ENCODE peak calls at places on chromosomes 3 and 15, in four cellular contexts. U is PC-9, A is tibial nerve, K is HL-60. F is an unnamed sample.

GRCh38 chr3:181855825-181856224 is 144.1 kb downstream of the SOX2 start:
- DNase-seq in U (no peak), A (no peak), K (no peak), F (no peak)

GRCh38 chr3:10553586-10554235 is 48.3 kb upstream of the ATP2B2 start:
- DNase-seq in U (no peak), A (no peak), K (no peak), F (no peak)

GRCh38 chr15:51286816-51287215 is 51.6 kb downstream of the CYP19A1 start:
- DNase-seq in U (no peak), A (no peak), K (peak; percentile 22), F (no peak)

GRCh38 chr3:6799264-6799915 is 61.5 kb upstream of the GRM7 start:
- DNase-seq in U (no peak), A (no peak), K (peak; percentile 30), F (peak; percentile 20)

GRCh38 chr3:38117163-38117716 is 19.7 kb downstream of the ACAA1 start:
- DNase-seq in U (no peak), A (no peak), K (no peak), F (no peak)

GRCh38 chr3:197028711-197029510 is 706 bp downstream of the MELTF start:
- DNase-seq in U (no peak), A (no peak), K (no peak), F (no peak)

GRCh38 chr3:38561746-38562466 is 65.8 kb downstream of the EXOG start:
- DNase-seq in U (no peak), A (no peak), K (no peak), F (no peak)

GRCh38 chr3:155934215-155934614 is 63.8 kb downstream of the GMPS start:
- DNase-seq in U (no peak), A (no peak), K (no peak), F (no peak)

GRCh38 chr3:102532901-102533300 is 98.1 kb downstream of the ZPLD1 start:
- DNase-seq in U (no peak), A (no peak), K (peak; percentile 82), F (no peak)

GRCh38 chr15:72231847-72232461 is 964 bp upstream of the PKM start:
- DNase-seq in U (peak; percentile 86), A (no peak), K (peak; percentile 31), F (no peak)

GRCh38 chr3:124691599-124691998 is 38.7 kb upstream of the UMPS start:
- DNase-seq in U (no peak), A (no peak), K (no peak), F (no peak)

GRCh38 chr3:125375950-125376679 is 990 bp upstream of the ZNF148 start:
- DNase-seq in U (peak; percentile 70), A (no peak), K (no peak), F (no peak)

GRCh38 chr15:73751896-73752816 is 995 bp downstream of the INSYN1 start:
- DNase-seq in U (no peak), A (no peak), K (no peak), F (no peak)

GRCh38 chr3:14441920-14442300 is 39.5 kb downstream of the SLC6A6 start:
- DNase-seq in U (no peak), A (no peak), K (no peak), F (no peak)

GRCh38 chr15:46934851-46935250 is 782.5 kb upstream of the SEMA6D start:
- DNase-seq in U (no peak), A (no peak), K (no peak), F (no peak)

GRCh38 chr15:52095597-52096262 is 16.8 kb downstream of the BCL2L10 start:
- DNase-seq in U (peak; percentile 95), A (no peak), K (no peak), F (peak; percentile 82)

GRCh38 chr3:110568246-110568645 is 503.4 kb upstream of the NECTIN3 start:
- DNase-seq in U (peak; percentile 41), A (no peak), K (no peak), F (no peak)

GRCh38 chr15:58440922-58441321 is 9.1 kb downstream of the LIPC start:
- DNase-seq in U (peak; percentile 91), A (no peak), K (no peak), F (no peak)

GRCh38 chr3:10142707-10143560 is 1.4 kb downstream of the VHL start:
- DNase-seq in U (peak; percentile 43), A (no peak), K (no peak), F (no peak)

GRCh38 chr3:43490640-43491185 is 131.1 kb downstream of the ANO10 start:
- DNase-seq in U (no peak), A (no peak), K (no peak), F (no peak)

GRCh38 chr3:99172736-99173657 is 271.5 kb upstream of the DCBLD2 start:
- DNase-seq in U (peak; percentile 58), A (peak; percentile 18), K (peak; percentile 54), F (peak; percentile 32)

GRCh38 chr3:128497305-128498126 is 4.5 kb upstream of the GATA2 start:
- DNase-seq in U (no peak), A (no peak), K (peak; percentile 68), F (no peak)

GRCh38 chr3:101635345-101635744 is 41.6 kb downstream of the ZBTB11 start:
- DNase-seq in U (no peak), A (no peak), K (no peak), F (no peak)

GRCh38 chr15:62957130-62957529 is 85.4 kb upstream of the TPM1 start:
- DNase-seq in U (no peak), A (no peak), K (no peak), F (no peak)

GRCh38 chr15:69997701-69998273 is 99.9 kb downstream of the TLE3 start:
- DNase-seq in U (peak; percentile 91), A (no peak), K (peak; percentile 6), F (no peak)

GRCh38 chr3:87625911-87626310 is 349.5 kb upstream of the POU1F1 start:
- DNase-seq in U (no peak), A (no peak), K (no peak), F (no peak)

GRCh38 chr15:77048135-77048866 is 22.6 kb downstream of the TSPAN3 start:
- DNase-seq in U (no peak), A (no peak), K (no peak), F (no peak)

GRCh38 chr3:145620486-145620885 is 540.5 kb downstream of the PLOD2 start:
- DNase-seq in U (no peak), A (no peak), K (no peak), F (no peak)

GRCh38 chr15:41025393-41025792 is 72.1 kb downstream of the CHAC1 start:
- DNase-seq in U (no peak), A (no peak), K (no peak), F (no peak)

GRCh38 chr3:45081506-45081905 is 55.4 kb downstream of the CLEC3B start:
- DNase-seq in U (no peak), A (no peak), K (no peak), F (no peak)

GRCh38 chr15:78671626-78672211 is 30.7 kb upstream of the CHRNB4 start:
- DNase-seq in U (no peak), A (no peak), K (no peak), F (no peak)

GRCh38 chr15:61184431-61184830 is 44.7 kb downstream of the RORA start:
- DNase-seq in U (no peak), A (no peak), K (no peak), F (no peak)

GRCh38 chr15:83682476-83683162 is 28.7 kb downstream of the ADAMTSL3 start:
- DNase-seq in U (no peak), A (no peak), K (no peak), F (no peak)

GRCh38 chr15:83685864-83686263 is 31.9 kb downstream of the ADAMTSL3 start:
- DNase-seq in U (no peak), A (no peak), K (no peak), F (no peak)
- H3K27ac ChIP-seq in U (no peak overlapping the region), A (no peak overlapping the region), K (no peak overlapping the region), F (no peak overlapping the region)

GRCh38 chr3:144566320-144566719 is 594.7 kb downstream of the DIPK2A start:
- DNase-seq in U (no peak), A (no peak), K (no peak), F (no peak)

GRCh38 chr3:144564011-144564410 is 592.4 kb downstream of the DIPK2A start:
- DNase-seq in U (no peak), A (no peak), K (no peak), F (no peak)
- TF ChIP-seq CTCF in U (no peak), A (no peak), K (no peak), F (no peak)

GRCh38 chr3:12316253-12316652 is 27.4 kb downstream of the PPARG start:
- DNase-seq in U (no peak), A (no peak), K (no peak), F (no peak)
- H3K27ac ChIP-seq in U (peak overlapping the region; percentile 2), A (no peak overlapping the region), K (no peak overlapping the region), F (peak overlapping the region; percentile 82)

GRCh38 chr15:38895326-38896282 is 331.0 kb upstream of the RASGRP1 start:
- DNase-seq in U (no peak), A (no peak), K (no peak), F (no peak)

GRCh38 chr15:38896652-38897051 is 332.0 kb upstream of the RASGRP1 start:
- DNase-seq in U (no peak), A (no peak), K (no peak), F (no peak)

GRCh38 chr15:38890194-38890593 is 325.6 kb upstream of the RASGRP1 start:
- DNase-seq in U (no peak), A (no peak), K (no peak), F (no peak)

GRCh38 chr15:38893920-38894259 is 329.3 kb upstream of the RASGRP1 start:
- DNase-seq in U (no peak), A (no peak), K (no peak), F (no peak)

DNA sequence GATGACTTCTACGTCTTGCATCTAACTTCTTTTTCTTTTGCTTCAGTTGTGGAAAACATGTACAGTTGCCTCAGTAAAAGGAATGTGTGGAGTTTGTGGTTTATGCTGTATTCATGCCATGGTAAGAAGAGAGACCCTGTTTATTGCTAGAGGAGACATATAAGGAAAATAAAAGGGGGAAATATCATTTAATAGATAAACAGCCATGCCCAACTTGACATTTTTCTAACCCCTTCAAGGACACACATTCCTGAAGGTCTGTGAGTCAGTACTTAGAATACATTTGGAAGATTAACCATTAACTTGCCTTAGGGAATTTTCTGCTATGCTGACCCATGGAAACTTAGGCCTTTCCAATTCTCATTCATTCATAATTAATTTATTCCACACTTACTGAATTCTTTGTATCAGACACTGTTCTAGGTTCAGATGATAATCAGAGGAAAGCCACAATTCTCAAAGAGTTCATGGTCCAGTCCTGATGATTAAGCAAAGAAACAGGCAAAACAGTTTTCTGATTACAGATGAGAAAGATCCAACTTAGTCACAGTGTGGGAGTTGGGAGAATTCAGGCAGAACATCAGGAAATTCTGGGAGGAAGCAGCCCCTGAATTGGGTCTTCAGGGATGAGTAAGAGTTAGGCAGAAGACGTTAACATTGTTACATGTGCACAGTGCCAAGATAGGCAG is 329.8 kb upstream of the RASGRP1 start:
- DNase-seq in U (no peak), A (no peak), K (no peak), F (no peak)
- TF ChIP-seq CTCF in U (no peak), A (no peak), K (no peak), F (no peak)

F was measured in Panc1.